ENCODE peak calls at places on chromosomes 3 and 15, in six cellular contexts. U is GM12892, S is GM12878, O is HepG2, Q is H1, W is K562. V is an unnamed sample.

GRCh38 chr15:63933522-63933921 is 99.8 kb upstream of the HERC1 start:
- DNase-seq in U (no peak), Q (no peak), W (no peak), S (no peak), O (no peak), V (no peak)

GRCh38 chr3:49470714-49471420 is 800 bp downstream of the DAG1 start:
- DNase-seq in W (no peak), U (no peak), Q (no peak), O (no peak), S (no peak), V (no peak)

GRCh38 chr3:167406876-167407492 is 26.9 kb upstream of the ZBBX start:
- DNase-seq in Q (peak), O (peak), S (no peak), W (no peak), U (no peak), V (no peak)

GRCh38 chr3:23830869-23831484 is 25.2 kb downstream of the UBE2E1 start:
- DNase-seq in U (no peak), Q (no peak), W (no peak), O (no peak), S (peak), V (no peak)

GRCh38 chr15:25545017-25545416 is 106.2 kb upstream of the UBE3A start:
- DNase-seq in W (no peak), S (no peak), O (no peak), U (no peak), Q (no peak), V (no peak)

GRCh38 chr15:81304226-81304625 is 19.7 kb downstream of the STARD5 start:
- DNase-seq in W (no peak), U (no peak), S (no peak), Q (no peak), O (no peak), V (no peak)

GRCh38 chr3:108513961-108514360 is 3.6 kb upstream of the MYH15 start:
- DNase-seq in W (no peak), U (no peak), S (no peak), Q (no peak), O (no peak), V (no peak)

GRCh38 chr15:73924258-73924921 is 1.9 kb upstream of the LOXL1 start:
- DNase-seq in Q (no peak), S (no peak), O (no peak), W (no peak), U (no peak), V (no peak)

GRCh38 chr3:115792206-115792955 is 169.1 kb downstream of the GAP43 start:
- DNase-seq in W (no peak), Q (no peak), U (no peak), S (no peak), O (peak), V (no peak)

GRCh38 chr15:40892449-40893012 is 1.7 kb upstream of the VPS18 start:
- DNase-seq in U (no peak), W (no peak), O (no peak), Q (no peak), S (no peak), V (no peak)

GRCh38 chr15:68815598-68815997 is 5.1 kb downstream of the ANP32A start:
- DNase-seq in U (no peak), S (no peak), W (no peak), O (no peak), Q (no peak), V (no peak)
- TF ChIP-seq TAF1 in U (no peak), S (no peak), W (no peak), O (no peak), Q (no peak), V (no peak)

GRCh38 chr15:34038404-34039179 is 412 bp downstream of the AVEN start:
- DNase-seq in U (peak), O (peak), S (no peak), W (peak), Q (no peak), V (peak)
- TF ChIP-seq POLR2AphosphoS5 in U (peak), O (peak), S (peak), W (no peak), Q (peak), V (peak)

GRCh38 chr3:121431717-121432517 is 113.9 kb downstream of the POLQ start:
- DNase-seq in W (no peak), O (peak), U (peak), S (peak), Q (no peak), V (peak)
- TF ChIP-seq TAF1 in W (no peak), O (no peak), U (no peak), S (no peak), Q (no peak), V (no peak)

GRCh38 chr3:45227131-45227819 is 1.2 kb upstream of the TMEM158 start:
- DNase-seq in U (no peak), O (no peak), W (no peak), S (no peak), Q (no peak), V (no peak)

GRCh38 chr3:45227946-45228345 is 1.9 kb upstream of the TMEM158 start:
- DNase-seq in Q (no peak), U (no peak), W (no peak), S (no peak), O (no peak), V (no peak)

GRCh38 chr3:45225465-45226205 is 452 bp downstream of the TMEM158 start:
- DNase-seq in W (peak), O (no peak), S (no peak), U (peak), Q (no peak), V (peak)

GRCh38 chr3:45224824-45225464 is 1.1 kb downstream of the TMEM158 start:
- DNase-seq in Q (peak), S (no peak), W (peak), O (peak), U (peak), V (peak)

DNA sequence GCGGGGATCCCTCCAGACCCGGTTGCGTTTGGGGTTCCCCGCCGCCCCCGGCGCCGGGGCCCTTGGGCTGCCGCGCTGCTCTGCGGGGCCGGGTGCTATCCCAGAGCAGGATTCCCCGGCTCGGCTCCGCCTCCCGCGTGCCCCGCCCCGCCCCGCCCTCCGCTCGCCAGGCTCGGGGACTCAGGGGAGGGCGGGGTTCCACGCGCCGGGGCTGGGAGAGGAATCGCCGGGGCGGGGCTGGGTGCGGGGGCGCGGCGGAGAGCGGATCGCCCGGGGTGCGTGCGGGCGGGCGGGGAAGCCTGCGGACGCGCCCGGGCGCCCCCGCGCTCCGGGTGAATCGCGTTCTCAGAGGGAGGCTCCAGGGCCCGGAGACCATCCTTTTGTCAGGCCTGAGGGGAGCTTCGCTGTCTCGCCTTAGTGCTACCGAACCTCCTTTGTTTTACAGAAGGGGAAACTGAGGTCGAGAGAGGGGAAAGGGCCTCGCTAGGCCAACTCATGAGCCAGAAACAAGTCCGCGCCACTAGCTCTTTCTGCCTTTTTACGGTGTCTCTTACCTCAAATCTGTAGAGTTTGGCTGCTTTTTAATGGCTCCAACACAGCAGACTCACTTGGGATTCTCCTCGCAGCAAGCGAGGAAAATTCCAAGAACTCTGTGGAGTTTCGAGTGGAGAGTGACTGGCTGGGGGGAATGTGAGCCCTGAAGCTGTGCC is at the start of gene TMEM158:
- DNase-seq in S (no peak), O (peak), U (peak), Q (no peak), W (peak), V (peak)
- TF ChIP-seq POLR2AphosphoS5 in S (no peak), O (no peak), U (no peak), Q (no peak), W (no peak), V (no peak)

GRCh38 chr3:47250309-47251060 is 32.1 kb downstream of the KIF9 start:
- DNase-seq in U (no peak), Q (no peak), S (no peak), W (peak), O (peak), V (no peak)
- TF ChIP-seq TAF1 in U (no peak), Q (no peak), S (no peak), W (no peak), O (no peak), V (no peak)

DNA sequence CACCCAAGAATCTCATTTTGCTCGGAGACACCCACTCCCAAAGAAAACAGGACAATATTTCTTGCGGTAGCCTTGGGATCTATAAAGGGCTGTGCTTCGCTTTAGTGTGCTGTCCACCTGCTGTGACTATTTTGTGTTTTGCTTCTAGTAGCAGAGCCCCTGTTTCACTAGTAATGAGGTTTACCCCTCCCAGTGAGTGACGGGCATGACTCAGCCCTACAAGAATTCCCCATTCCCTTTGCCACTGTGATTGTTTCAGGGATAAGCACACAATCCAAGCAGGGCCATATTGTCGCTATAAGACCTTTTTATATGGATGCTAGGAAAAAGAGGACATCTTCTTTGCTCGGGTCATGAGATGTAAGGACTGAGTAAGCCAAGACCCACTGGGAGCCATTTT is 62.5 kb upstream of the FOXB1 start:
- DNase-seq in O (no peak), S (no peak), W (no peak), Q (no peak), U (no peak), V (no peak)
- TF ChIP-seq POLR2AphosphoS5 in O (no peak), S (no peak), W (no peak), Q (no peak), U (no peak), V (no peak)

DNA sequence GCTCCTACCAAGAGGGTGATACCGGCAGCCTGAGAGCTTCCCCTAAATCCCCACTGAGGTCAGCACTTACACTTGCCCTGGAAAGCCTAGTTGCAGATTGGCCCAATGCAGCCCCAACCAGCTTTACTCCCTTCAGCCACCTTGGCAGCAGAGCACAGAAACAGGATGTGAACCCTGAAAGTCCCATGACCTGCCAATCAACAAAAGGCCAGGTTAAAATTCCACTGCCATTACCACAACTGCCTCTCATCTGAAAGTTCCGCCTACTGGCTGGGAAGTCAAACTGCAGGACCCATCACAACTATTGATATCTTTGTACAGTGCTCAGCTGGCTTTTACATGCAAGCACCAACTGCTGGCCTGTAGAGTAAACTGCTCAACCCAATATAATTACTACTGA is 156.2 kb downstream of the ZMAT3 start:
- DNase-seq in Q (no peak), U (no peak), W (no peak), S (no peak), O (no peak), V (no peak)
- TF ChIP-seq TAF1 in Q (no peak), U (no peak), W (no peak), S (no peak), O (no peak), V (no peak)

GRCh38 chr15:101128191-101128590 is 123.7 kb downstream of the CHSY1 start:
- DNase-seq in S (no peak), O (no peak), W (no peak), Q (no peak), U (no peak), V (no peak)
- TF ChIP-seq POLR2AphosphoS5 in S (no peak), O (no peak), W (no peak), Q (no peak), U (no peak), V (no peak)

GRCh38 chr3:12994607-12995388 is 78.4 kb downstream of the IQSEC1 start:
- DNase-seq in O (peak), S (no peak), Q (peak), W (peak), U (peak), V (peak)
- TF ChIP-seq TAF1 in O (peak), S (no peak), Q (peak), W (peak), U (no peak), V (no peak)

DNA sequence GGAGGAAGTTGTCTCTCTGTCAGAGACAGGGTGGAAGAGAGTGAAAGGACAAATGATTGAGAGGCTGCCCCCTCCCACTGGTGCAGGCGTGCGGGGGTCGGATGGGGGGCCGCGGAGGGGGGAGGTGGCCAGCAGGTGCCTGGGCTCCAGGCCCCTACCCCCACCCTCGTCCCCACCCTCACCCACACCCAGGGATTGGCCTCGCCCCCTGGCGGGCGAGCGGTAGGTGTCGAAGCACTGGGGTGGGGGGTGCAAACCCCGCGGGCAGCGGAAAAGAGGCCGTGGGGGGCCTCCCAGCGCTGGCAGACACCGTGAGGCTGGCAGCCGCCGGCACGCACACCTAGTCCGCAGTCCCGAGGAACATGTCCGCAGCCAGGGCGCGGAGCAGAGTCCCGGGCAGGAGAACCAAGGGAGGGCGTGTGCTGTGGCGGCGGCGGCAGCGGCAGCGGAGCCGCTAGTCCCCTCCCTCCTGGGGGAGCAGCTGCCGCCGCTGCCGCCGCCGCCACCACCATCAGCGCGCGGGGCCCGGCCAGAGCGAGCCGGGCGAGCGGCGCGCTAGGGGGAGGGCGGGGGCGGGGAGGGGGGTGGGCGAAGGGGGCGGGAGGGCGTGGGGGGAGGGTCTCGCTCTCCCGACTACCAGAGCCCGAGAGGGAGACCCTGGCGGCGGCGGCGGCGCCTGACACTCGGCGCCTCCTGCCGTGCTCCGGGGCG is at the start of gene KAT2B:
- DNase-seq in Q (no peak), S (no peak), U (peak), W (peak), O (peak), V (peak)
- TF ChIP-seq POLR2AphosphoS5 in Q (no peak), S (no peak), U (no peak), W (peak), O (no peak), V (no peak)

V was measured in GM12891.